ENCODE peak calls at places on chromosomes 13 and 19, in seven cellular contexts. Q is GM23338, B is brain microvascular endothelial cell, H is psoas muscle, J is left lung, N is colonic mucosa, V is gastrocnemius medialis. L is an unnamed sample.

GRCh38 chr19:36225219-36225892 is 10.4 kb downstream of the ZNF146 start:
- DNase-seq in Q (no peak), B (no peak), H (no peak), J (no peak), N (no peak), V (no peak), L (no peak)

GRCh38 chr13:114173753-114174152 is 5.3 kb upstream of the CFAP97D2 start:
- DNase-seq in Q (no peak), B (no peak), H (no peak), J (no peak), N (no peak), V (no peak), L (no peak)

GRCh38 chr13:28707629-28708427 is 10.9 kb downstream of the SLC46A3 start:
- DNase-seq in Q (no peak), B (peak; percentile 63), H (no peak), J (no peak), N (no peak), V (no peak), L (no peak)

GRCh38 chr19:3403489-3404323 is 37.3 kb downstream of the NFIC start:
- DNase-seq in Q (peak; percentile 31), B (peak; percentile 81), H (peak; percentile 95), J (peak; percentile 87), N (peak; percentile 65), V (peak; percentile 94), L (peak; percentile 88)

GRCh38 chr13:22757530-22758120 is 423.2 kb upstream of the SGCG start:
- DNase-seq in Q (peak; percentile 24), B (no peak), H (no peak), J (no peak), N (no peak), V (no peak), L (no peak)

GRCh38 chr13:39773833-39774232 is 118.4 kb downstream of the COG6 start:
- DNase-seq in Q (no peak), B (peak; percentile 73), H (no peak), J (no peak), N (no peak), V (no peak), L (no peak)

GRCh38 chr19:12638611-12639182 is 27.8 kb downstream of the MAN2B1 start:
- DNase-seq in Q (no peak), B (no peak), H (no peak), J (no peak), N (no peak), V (no peak), L (no peak)

GRCh38 chr19:55116232-55117062 is 990 bp downstream of the PPP1R12C start:
- DNase-seq in Q (peak; percentile 63), B (peak; percentile 56), H (peak; percentile 80), J (peak; percentile 81), N (peak; percentile 69), V (peak; percentile 58), L (peak; percentile 40)

GRCh38 chr13:35917942-35918645 is 213.1 kb downstream of the DCLK1 start:
- DNase-seq in Q (no peak), B (no peak), H (no peak), J (no peak), N (no peak), V (no peak), L (no peak)
- H3K36me3 ChIP-seq in Q (no peaks in the 10 kb centered on the region), B (no peaks in the 10 kb centered on the region), H (no peaks in the 10 kb centered on the region), J (no peaks in the 10 kb centered on the region), N (no peaks in the 10 kb centered on the region), V (no peaks in the 10 kb centered on the region), L (no peaks in the 10 kb centered on the region)

GRCh38 chr13:24985102-24985501 is 110.8 kb upstream of the PABPC3 start:
- DNase-seq in Q (peak; percentile 50), B (no peak), H (no peak), J (no peak), N (no peak), V (no peak), L (no peak)
- TF ChIP-seq CTCF in Q (peak; percentile 36), B (no peak), H (no peak), J (no peak), N (no peak), V (no peak), L (no peak)

GRCh38 chr19:49624967-49625910 is 14.7 kb downstream of the RRAS start:
- DNase-seq in Q (no peak), B (no peak), H (no peak), J (no peak), N (no peak), V (no peak), L (no peak)
- H3K36me3 ChIP-seq in Q (peaks cover 8% of the 10 kb centered on the region), B (peaks cover 20% of the 10 kb centered on the region), H (peaks cover 35% of the 10 kb centered on the region), J (no peaks in the 10 kb centered on the region), N (no peaks in the 10 kb centered on the region), V (no peaks in the 10 kb centered on the region), L (peaks cover 4% of the 10 kb centered on the region)

DNA sequence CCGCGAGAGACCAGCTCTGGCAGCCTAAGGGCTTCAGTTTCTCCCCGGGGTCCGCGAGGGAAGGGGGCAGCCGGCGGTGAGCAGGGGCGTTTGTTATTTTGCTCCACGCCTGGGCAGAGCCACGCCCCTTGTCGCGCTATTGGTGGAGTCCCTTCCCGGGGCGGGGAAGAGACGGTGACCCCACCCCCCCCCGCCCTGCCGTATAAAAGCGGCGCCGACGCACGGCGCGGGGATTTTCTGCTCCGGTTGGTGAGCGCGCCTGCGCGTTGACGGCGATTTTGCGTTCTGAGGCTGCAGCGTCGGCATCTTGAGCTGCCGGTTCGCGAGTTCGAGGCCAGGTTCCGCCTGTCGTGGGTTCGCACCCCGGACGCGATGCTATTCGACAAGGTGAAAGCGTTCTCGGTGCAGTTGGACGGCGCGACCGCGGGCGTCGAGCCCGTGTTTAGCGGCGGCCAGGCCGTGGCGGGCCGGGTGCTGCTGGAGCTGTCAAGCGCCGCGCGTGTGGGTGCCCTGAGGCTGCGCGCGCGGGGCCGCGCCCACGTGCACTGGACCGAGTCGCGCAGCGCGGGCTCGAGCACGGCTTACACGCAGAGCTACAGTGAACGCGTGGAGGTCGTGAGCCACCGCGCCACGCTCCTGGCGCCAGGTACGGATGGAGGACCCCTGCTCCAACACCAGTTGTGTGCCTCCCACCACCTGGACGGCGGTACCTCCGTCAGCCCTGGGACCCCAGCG is at the start of gene ARRDC2:
- DNase-seq in Q (peak; percentile 95), B (peak; percentile 76), H (peak; percentile 97), J (peak; percentile 92), N (peak; percentile 93), V (peak; percentile 94), L (peak; percentile 87)
- TF ChIP-seq CTCF in Q (no peak), B (no peak), H (no peak), J (no peak), N (no peak), V (no peak), L (no peak)

DNA sequence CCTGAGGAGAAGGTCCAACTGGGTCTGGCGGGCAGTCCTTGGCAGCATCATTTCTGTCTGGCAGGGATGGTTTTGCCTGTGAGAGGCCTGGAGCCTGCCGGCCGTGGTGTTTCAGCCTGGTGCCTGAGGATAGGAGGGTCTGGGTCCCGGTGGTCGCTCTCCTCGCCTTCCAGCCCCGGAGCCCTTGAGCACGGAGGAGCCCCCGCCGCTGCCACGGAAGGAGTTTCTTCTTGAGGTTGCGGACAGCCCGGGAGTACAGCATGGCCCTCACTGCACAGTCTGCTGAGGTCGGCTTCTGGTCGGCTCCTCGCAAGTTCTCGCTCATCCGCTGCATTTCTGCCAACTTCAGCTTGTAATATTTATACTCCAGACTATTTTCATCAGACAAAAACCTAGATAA is 23.4 kb downstream of the SUGP2 start:
- DNase-seq in Q (no peak), B (no peak), H (no peak), J (no peak), N (no peak), V (no peak), L (no peak)
- H3K36me3 ChIP-seq in Q (peaks cover 60% of the 10 kb centered on the region), B (peaks cover 75% of the 10 kb centered on the region), H (peaks cover 92% of the 10 kb centered on the region), J (no peaks in the 10 kb centered on the region), N (peaks cover 25% of the 10 kb centered on the region), V (no peaks in the 10 kb centered on the region), L (peaks cover 10% of the 10 kb centered on the region)

GRCh38 chr13:105804561-105805190 is 730.8 kb downstream of the EFNB2 start:
- DNase-seq in Q (no peak), B (peak; percentile 76), H (no peak), J (no peak), N (no peak), V (no peak), L (peak; percentile 27)
- TF ChIP-seq CTCF in Q (no peak), B (no peak), H (no peak), J (no peak), N (no peak), V (no peak), L (no peak)

GRCh38 chr19:18141031-18141430 is 11.9 kb upstream of the PIK3R2 start:
- DNase-seq in Q (no peak), B (no peak), H (no peak), J (no peak), N (no peak), V (no peak), L (no peak)

GRCh38 chr19:18143902-18144301 is 9.1 kb upstream of the PIK3R2 start:
- DNase-seq in Q (no peak), B (no peak), H (no peak), J (no peak), N (no peak), V (no peak), L (no peak)

GRCh38 chr19:18144361-18144760 is 8.6 kb upstream of the PIK3R2 start:
- DNase-seq in Q (no peak), B (no peak), H (no peak), J (no peak), N (no peak), V (no peak), L (no peak)

GRCh38 chr19:18137242-18137641 is 15.7 kb upstream of the PIK3R2 start:
- DNase-seq in Q (no peak), B (no peak), H (no peak), J (no peak), N (no peak), V (no peak), L (no peak)

DNA sequence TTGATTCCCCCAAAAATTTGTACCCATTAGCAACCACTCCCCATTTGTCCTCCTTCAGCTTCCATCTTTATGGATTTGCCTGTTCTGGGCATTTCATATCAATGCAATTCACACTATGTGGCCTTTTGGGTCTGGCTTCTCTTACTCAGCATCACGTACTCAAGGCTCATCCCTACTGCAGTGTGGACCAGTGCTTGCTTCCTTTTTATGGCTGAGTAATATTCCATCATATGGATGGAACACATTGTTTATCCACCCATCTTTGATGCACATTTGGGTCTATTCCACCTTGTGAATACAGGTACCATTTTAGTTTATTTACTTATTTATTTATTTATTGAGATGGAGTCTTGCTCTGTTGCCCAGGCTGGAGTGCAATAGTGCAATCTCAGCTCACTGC is 12.5 kb upstream of the PIK3R2 start:
- DNase-seq in Q (no peak), B (no peak), H (no peak), J (no peak), N (no peak), V (no peak), L (no peak)
- H3K36me3 ChIP-seq in Q (peaks cover 6% of the 10 kb centered on the region), B (peaks cover 24% of the 10 kb centered on the region), H (peaks cover 32% of the 10 kb centered on the region), J (no peaks in the 10 kb centered on the region), N (peaks cover 11% of the 10 kb centered on the region), V (no peaks in the 10 kb centered on the region), L (no peaks in the 10 kb centered on the region)